ENCODE peak calls at places on chromosome 10, in five cellular contexts. One of them, this sample, is unnamed.

GRCh38 chr10:129655007-129655678 is 188.1 kb downstream of the MGMT start:
- DNase-seq in stimulated activated CD8-positive, alpha-beta memory T cell treated with anti-CD3 and anti-CD28 coated beads, Interleukin-4, amount 100 ng/mL, for 24 hours: no peak
- DNase-seq in K562: no peak
- DNase-seq in anterior cingulate cortex: no peak
- DNase-seq in AG20443: no peak
- DNase-seq in this sample: no peak

GRCh38 chr10:129837909-129838582 is 126.0 kb downstream of the EBF3 start:
- DNase-seq in stimulated activated CD8-positive, alpha-beta memory T cell treated with anti-CD3 and anti-CD28 coated beads, Interleukin-4, amount 100 ng/mL, for 24 hours: no peak
- DNase-seq in K562: no peak
- DNase-seq in anterior cingulate cortex: no peak
- DNase-seq in AG20443: no peak
- DNase-seq in this sample: no peak

GRCh38 chr10:74937446-74937935 is 111.1 kb downstream of the KAT6B start:
- DNase-seq in stimulated activated CD8-positive, alpha-beta memory T cell treated with anti-CD3 and anti-CD28 coated beads, Interleukin-4, amount 100 ng/mL, for 24 hours: no peak
- DNase-seq in K562: no peak
- DNase-seq in anterior cingulate cortex: no peak
- DNase-seq in AG20443: no peak
- DNase-seq in this sample: no peak

GRCh38 chr10:98371421-98371820 is 43.6 kb downstream of the PYROXD2 start:
- DNase-seq in stimulated activated CD8-positive, alpha-beta memory T cell treated with anti-CD3 and anti-CD28 coated beads, Interleukin-4, amount 100 ng/mL, for 24 hours: no peak
- DNase-seq in K562: no peak
- DNase-seq in anterior cingulate cortex: no peak
- DNase-seq in AG20443: no peak
- DNase-seq in this sample: no peak

GRCh38 chr10:33335550-33335799 is 1.0 kb upstream of the NRP1 start:
- DNase-seq in stimulated activated CD8-positive, alpha-beta memory T cell treated with anti-CD3 and anti-CD28 coated beads, Interleukin-4, amount 100 ng/mL, for 24 hours: no peak
- DNase-seq in K562: no peak
- DNase-seq in anterior cingulate cortex: no peak
- DNase-seq in AG20443: no peak
- DNase-seq in this sample: no peak

GRCh38 chr10:49647985-49648795 is 31.3 kb upstream of the C10orf53 start:
- DNase-seq in stimulated activated CD8-positive, alpha-beta memory T cell treated with anti-CD3 and anti-CD28 coated beads, Interleukin-4, amount 100 ng/mL, for 24 hours: no peak
- DNase-seq in K562: no peak
- DNase-seq in anterior cingulate cortex: no peak
- DNase-seq in AG20443: no peak
- DNase-seq in this sample: no peak

GRCh38 chr10:11250304-11250703 is 232.6 kb downstream of the CELF2 start:
- DNase-seq in stimulated activated CD8-positive, alpha-beta memory T cell treated with anti-CD3 and anti-CD28 coated beads, Interleukin-4, amount 100 ng/mL, for 24 hours: no peak
- DNase-seq in K562: no peak
- DNase-seq in anterior cingulate cortex: no peak
- DNase-seq in AG20443: no peak
- DNase-seq in this sample: no peak

GRCh38 chr10:47029181-47029971 is 118.1 kb downstream of the PTPN20 start:
- DNase-seq in stimulated activated CD8-positive, alpha-beta memory T cell treated with anti-CD3 and anti-CD28 coated beads, Interleukin-4, amount 100 ng/mL, for 24 hours: no peak
- DNase-seq in K562: no peak
- DNase-seq in anterior cingulate cortex: no peak
- DNase-seq in AG20443: no peak
- DNase-seq in this sample: peak

GRCh38 chr10:17649836-17650235 is 5.9 kb downstream of the STAM start:
- DNase-seq in stimulated activated CD8-positive, alpha-beta memory T cell treated with anti-CD3 and anti-CD28 coated beads, Interleukin-4, amount 100 ng/mL, for 24 hours: no peak
- DNase-seq in K562: no peak
- DNase-seq in anterior cingulate cortex: no peak
- DNase-seq in AG20443: peak
- DNase-seq in this sample: no peak

GRCh38 chr10:35172574-35172973 is 45.9 kb downstream of the CREM start:
- DNase-seq in stimulated activated CD8-positive, alpha-beta memory T cell treated with anti-CD3 and anti-CD28 coated beads, Interleukin-4, amount 100 ng/mL, for 24 hours: no peak
- DNase-seq in K562: no peak
- DNase-seq in anterior cingulate cortex: no peak
- DNase-seq in AG20443: peak
- DNase-seq in this sample: peak

GRCh38 chr10:120508966-120509365 is 51.9 kb downstream of the PLPP4 start:
- DNase-seq in stimulated activated CD8-positive, alpha-beta memory T cell treated with anti-CD3 and anti-CD28 coated beads, Interleukin-4, amount 100 ng/mL, for 24 hours: no peak
- DNase-seq in K562: no peak
- DNase-seq in anterior cingulate cortex: no peak
- DNase-seq in AG20443: no peak
- DNase-seq in this sample: no peak

GRCh38 chr10:130772056-130772455 is 539.5 kb downstream of the TCERG1L start:
- DNase-seq in stimulated activated CD8-positive, alpha-beta memory T cell treated with anti-CD3 and anti-CD28 coated beads, Interleukin-4, amount 100 ng/mL, for 24 hours: no peak
- DNase-seq in K562: no peak
- DNase-seq in anterior cingulate cortex: no peak
- DNase-seq in AG20443: no peak
- DNase-seq in this sample: no peak

GRCh38 chr10:86251426-86251825 is 115.2 kb downstream of the GRID1 start:
- DNase-seq in stimulated activated CD8-positive, alpha-beta memory T cell treated with anti-CD3 and anti-CD28 coated beads, Interleukin-4, amount 100 ng/mL, for 24 hours: no peak
- DNase-seq in K562: no peak
- DNase-seq in anterior cingulate cortex: no peak
- DNase-seq in AG20443: no peak
- DNase-seq in this sample: no peak

GRCh38 chr10:73655990-73656298 is at the start of gene SYNPO2L:
- DNase-seq in stimulated activated CD8-positive, alpha-beta memory T cell treated with anti-CD3 and anti-CD28 coated beads, Interleukin-4, amount 100 ng/mL, for 24 hours: no peak
- DNase-seq in K562: no peak
- DNase-seq in anterior cingulate cortex: no peak
- DNase-seq in AG20443: no peak
- DNase-seq in this sample: no peak

GRCh38 chr10:77631241-77631640 is 6.4 kb downstream of the KCNMA1 start:
- DNase-seq in stimulated activated CD8-positive, alpha-beta memory T cell treated with anti-CD3 and anti-CD28 coated beads, Interleukin-4, amount 100 ng/mL, for 24 hours: no peak
- DNase-seq in K562: no peak
- DNase-seq in anterior cingulate cortex: peak
- DNase-seq in AG20443: no peak
- DNase-seq in this sample: no peak

GRCh38 chr10:85317827-85318226 is 989.4 kb downstream of the CCSER2 start:
- DNase-seq in stimulated activated CD8-positive, alpha-beta memory T cell treated with anti-CD3 and anti-CD28 coated beads, Interleukin-4, amount 100 ng/mL, for 24 hours: no peak
- DNase-seq in K562: no peak
- DNase-seq in anterior cingulate cortex: no peak
- DNase-seq in AG20443: no peak
- DNase-seq in this sample: no peak

GRCh38 chr10:121567569-121567968 is 30.7 kb downstream of the FGFR2 start:
- DNase-seq in stimulated activated CD8-positive, alpha-beta memory T cell treated with anti-CD3 and anti-CD28 coated beads, Interleukin-4, amount 100 ng/mL, for 24 hours: no peak
- DNase-seq in K562: no peak
- DNase-seq in anterior cingulate cortex: no peak
- DNase-seq in AG20443: no peak
- DNase-seq in this sample: no peak

GRCh38 chr10:71255817-71256660 is 43.7 kb downstream of the UNC5B start:
- DNase-seq in stimulated activated CD8-positive, alpha-beta memory T cell treated with anti-CD3 and anti-CD28 coated beads, Interleukin-4, amount 100 ng/mL, for 24 hours: no peak
- DNase-seq in K562: no peak
- DNase-seq in anterior cingulate cortex: no peak
- DNase-seq in AG20443: peak
- DNase-seq in this sample: peak

GRCh38 chr10:115094605-115095004 is 1.4 kb downstream of the ATRNL1 start:
- DNase-seq in stimulated activated CD8-positive, alpha-beta memory T cell treated with anti-CD3 and anti-CD28 coated beads, Interleukin-4, amount 100 ng/mL, for 24 hours: no peak
- DNase-seq in K562: no peak
- DNase-seq in anterior cingulate cortex: no peak
- DNase-seq in AG20443: no peak
- DNase-seq in this sample: no peak

GRCh38 chr10:107548301-107548700 is 383.8 kb upstream of the SORCS1 start:
- DNase-seq in stimulated activated CD8-positive, alpha-beta memory T cell treated with anti-CD3 and anti-CD28 coated beads, Interleukin-4, amount 100 ng/mL, for 24 hours: no peak
- DNase-seq in K562: no peak
- DNase-seq in anterior cingulate cortex: peak
- DNase-seq in AG20443: no peak
- DNase-seq in this sample: no peak

GRCh38 chr10:58645762-58646161 is 133.1 kb downstream of the BICC1 start:
- DNase-seq in stimulated activated CD8-positive, alpha-beta memory T cell treated with anti-CD3 and anti-CD28 coated beads, Interleukin-4, amount 100 ng/mL, for 24 hours: no peak
- DNase-seq in K562: no peak
- DNase-seq in anterior cingulate cortex: no peak
- DNase-seq in AG20443: no peak
- DNase-seq in this sample: no peak

GRCh38 chr10:98041352-98042043 is 11.1 kb upstream of the CRTAC1 start:
- DNase-seq in stimulated activated CD8-positive, alpha-beta memory T cell treated with anti-CD3 and anti-CD28 coated beads, Interleukin-4, amount 100 ng/mL, for 24 hours: peak
- DNase-seq in K562: peak
- DNase-seq in anterior cingulate cortex: no peak
- DNase-seq in AG20443: peak
- DNase-seq in this sample: no peak

GRCh38 chr10:78981257-78981969 is 87.4 kb upstream of the ZMIZ1 start:
- DNase-seq in stimulated activated CD8-positive, alpha-beta memory T cell treated with anti-CD3 and anti-CD28 coated beads, Interleukin-4, amount 100 ng/mL, for 24 hours: no peak
- DNase-seq in K562: no peak
- DNase-seq in anterior cingulate cortex: no peak
- DNase-seq in AG20443: no peak
- DNase-seq in this sample: no peak

GRCh38 chr10:74994714-74995308 is 116.6 kb upstream of the SAMD8 start:
- DNase-seq in stimulated activated CD8-positive, alpha-beta memory T cell treated with anti-CD3 and anti-CD28 coated beads, Interleukin-4, amount 100 ng/mL, for 24 hours: no peak
- DNase-seq in K562: no peak
- DNase-seq in anterior cingulate cortex: no peak
- DNase-seq in AG20443: no peak
- DNase-seq in this sample: no peak

GRCh38 chr10:78544447-78545085 is 510.9 kb downstream of the RPS24 start:
- DNase-seq in stimulated activated CD8-positive, alpha-beta memory T cell treated with anti-CD3 and anti-CD28 coated beads, Interleukin-4, amount 100 ng/mL, for 24 hours: no peak
- DNase-seq in K562: no peak
- DNase-seq in anterior cingulate cortex: no peak
- DNase-seq in AG20443: no peak
- DNase-seq in this sample: peak

GRCh38 chr10:105023706-105024105 is 382.6 kb downstream of the SORCS3 start:
- DNase-seq in stimulated activated CD8-positive, alpha-beta memory T cell treated with anti-CD3 and anti-CD28 coated beads, Interleukin-4, amount 100 ng/mL, for 24 hours: no peak
- DNase-seq in K562: no peak
- DNase-seq in anterior cingulate cortex: no peak
- DNase-seq in AG20443: no peak
- DNase-seq in this sample: no peak